ENCODE peak calls at places on chromosomes 2 and 18, in four cellular contexts. L, K, W and D are unnamed samples.

GRCh38 chr2:47003641-47004427 is 88.2 kb upstream of the MCFD2 start:
- DNase-seq in L (no peak), K (peak; percentile 55), W (no peak), D (no peak)

GRCh38 chr18:11752116-11752911 is 63.2 kb downstream of the GNAL start:
- DNase-seq in L (peak; percentile 41), K (peak; percentile 38), W (peak; percentile 16), D (no peak)

GRCh38 chr2:120559401-120559800 is 176.3 kb upstream of the GLI2 start:
- DNase-seq in L (no peak), K (peak; percentile 98), W (peak; percentile 100), D (no peak)

GRCh38 chr18:55494899-55495298 is 93.1 kb downstream of the TCF4 start:
- DNase-seq in L (no peak), K (peak; percentile 55), W (peak; percentile 89), D (no peak)

GRCh38 chr2:162072976-162073775 is 839 bp downstream of the DPP4 start:
- DNase-seq in L (no peak), K (peak; percentile 50), W (no peak), D (no peak)

GRCh38 chr2:203772766-203773165 is 66.3 kb downstream of the CD28 start:
- DNase-seq in L (no peak), K (no peak), W (no peak), D (no peak)

GRCh38 chr2:177474904-177475474 is 82.4 kb downstream of the AGPS start:
- DNase-seq in L (no peak), K (peak; percentile 27), W (peak; percentile 82), D (no peak)

GRCh38 chr18:79395761-79396404 is at the start of gene NFATC1:
- DNase-seq in L (peak; percentile 65), K (peak; percentile 92), W (peak; percentile 59), D (peak; percentile 42)

GRCh38 chr2:12613137-12613912 is 103.4 kb upstream of the TRIB2 start:
- DNase-seq in L (no peak), K (no peak), W (no peak), D (no peak)

GRCh38 chr2:231946241-231946814 is 15.2 kb upstream of the DIS3L2 start:
- DNase-seq in L (no peak), K (no peak), W (no peak), D (no peak)

GRCh38 chr2:235506291-235506996 is 12.6 kb downstream of the AGAP1 start:
- DNase-seq in L (no peak), K (peak; percentile 54), W (no peak), D (no peak)

GRCh38 chr2:110768591-110768990 is 36.2 kb downstream of the ACOXL start:
- DNase-seq in L (no peak), K (no peak), W (no peak), D (no peak)

GRCh38 chr18:286515-287310 is 18.9 kb upstream of the THOC1 start:
- DNase-seq in L (no peak), K (peak; percentile 66), W (peak; percentile 16), D (no peak)

GRCh38 chr2:124967325-124967724 is 942.2 kb downstream of the CNTNAP5 start:
- DNase-seq in L (no peak), K (no peak), W (no peak), D (no peak)

GRCh38 chr2:74862268-74862964 is 28.5 kb downstream of the HK2 start:
- DNase-seq in L (no peak), K (no peak), W (no peak), D (no peak)

GRCh38 chr2:25480561-25480960 is 138.8 kb upstream of the DNMT3A start:
- DNase-seq in L (no peak), K (no peak), W (no peak), D (no peak)

GRCh38 chr2:25482341-25482740 is 140.6 kb upstream of the DNMT3A start:
- DNase-seq in L (no peak), K (no peak), W (no peak), D (no peak)

GRCh38 chr2:25479761-25480160 is 138.0 kb upstream of the DNMT3A start:
- DNase-seq in L (no peak), K (no peak), W (no peak), D (no peak)

GRCh38 chr2:25481381-25482310 is 139.9 kb upstream of the DNMT3A start:
- DNase-seq in L (no peak), K (peak; percentile 20), W (peak; percentile 55), D (no peak)

GRCh38 chr2:25483584-25484266 is 142.0 kb upstream of the DNMT3A start:
- DNase-seq in L (no peak), K (no peak), W (no peak), D (no peak)
- H3K9ac ChIP-seq in L (no peak overlapping the region), K (no peak overlapping the region), W (no peak overlapping the region), D (no peak overlapping the region)

DNA sequence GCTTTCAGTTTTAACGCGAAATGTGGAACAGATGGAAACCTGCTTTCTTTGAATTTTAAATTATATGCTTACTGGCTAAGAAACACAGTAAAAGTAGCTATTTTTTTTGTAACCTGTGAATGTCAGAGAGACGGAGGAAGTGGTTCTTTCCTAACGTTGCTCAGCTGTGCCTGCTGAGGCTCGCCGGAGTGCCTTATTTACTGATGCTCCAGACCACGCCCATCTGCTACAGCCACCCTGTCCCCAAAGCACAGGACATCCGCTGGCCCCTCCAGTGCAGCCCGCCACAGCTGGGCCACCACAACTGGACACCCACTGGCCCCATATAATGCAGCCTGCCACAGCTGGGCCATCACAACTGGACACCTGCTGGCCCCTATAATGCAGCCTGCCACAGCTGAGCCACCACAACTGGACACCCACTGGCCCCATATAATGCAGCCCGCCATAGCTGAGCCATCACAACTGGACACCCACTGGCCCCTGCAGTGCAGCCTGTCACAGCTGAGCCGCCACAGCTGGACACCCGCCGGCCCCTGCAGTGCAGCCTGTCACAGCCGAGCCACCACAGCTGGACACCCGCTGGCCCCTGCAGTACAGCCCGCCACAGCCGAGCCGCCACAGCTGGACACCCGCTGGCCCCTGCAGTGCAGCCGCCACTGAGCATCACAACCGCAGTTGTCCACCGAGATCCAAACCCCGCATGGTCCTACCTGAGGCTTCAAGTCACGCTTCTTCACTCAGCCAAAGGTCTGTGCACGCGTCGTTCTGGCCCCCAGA is 134.4 kb downstream of the PXDN start:
- DNase-seq in L (no peak), K (no peak), W (no peak), D (no peak)
- H3K9ac ChIP-seq in L (no peak overlapping the region), K (no peak overlapping the region), W (no peak overlapping the region), D (no peak overlapping the region)

GRCh38 chr2:143930891-143931290 is 589.0 kb downstream of the ZEB2 start:
- DNase-seq in L (no peak), K (no peak), W (no peak), D (no peak)

GRCh38 chr2:143926731-143927130 is 593.2 kb downstream of the ZEB2 start:
- DNase-seq in L (no peak), K (no peak), W (no peak), D (no peak)

GRCh38 chr2:143928184-143928583 is 591.7 kb downstream of the ZEB2 start:
- DNase-seq in L (no peak), K (no peak), W (no peak), D (no peak)

GRCh38 chr2:143934170-143934912 is 585.6 kb downstream of the ZEB2 start:
- DNase-seq in L (no peak), K (no peak), W (no peak), D (no peak)

DNA sequence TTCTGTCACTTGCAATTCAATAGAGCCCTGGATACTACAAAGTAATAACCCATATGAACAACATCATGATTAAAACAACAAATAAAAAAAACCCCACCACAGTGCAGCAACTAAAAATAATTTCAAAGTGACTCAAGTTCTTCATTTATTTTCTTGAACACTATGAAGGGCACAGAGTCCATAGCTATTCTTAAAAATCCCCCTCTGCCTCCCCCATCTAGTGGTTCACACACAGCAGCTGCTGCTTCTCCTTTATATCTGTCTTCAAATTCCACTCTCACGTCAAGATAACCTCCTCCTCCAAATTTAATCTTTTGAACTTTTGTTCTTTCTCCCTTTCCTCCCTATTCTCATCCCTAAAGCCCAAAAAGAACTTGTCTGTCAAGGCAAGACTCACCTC is 591.3 kb downstream of the ZEB2 start:
- DNase-seq in L (no peak), K (no peak), W (no peak), D (no peak)
- H3K9ac ChIP-seq in L (no peak overlapping the region), K (no peak overlapping the region), W (no peak overlapping the region), D (no peak overlapping the region)

GRCh38 chr2:200786423-200786822 is 25.3 kb upstream of the BZW1 start:
- DNase-seq in L (no peak), K (peak; percentile 57), W (peak; percentile 69), D (no peak)
- H3K9ac ChIP-seq in L (no peak overlapping the region), K (peak overlapping the region; percentile 68), W (peak overlapping the region; percentile 75), D (no peak overlapping the region)

GRCh38 chr2:65390134-65390533 is 42.3 kb downstream of the SPRED2 start:
- DNase-seq in L (no peak), K (no peak), W (no peak), D (no peak)

GRCh38 chr2:65395621-65396347 is 36.6 kb downstream of the SPRED2 start:
- DNase-seq in L (no peak), K (no peak), W (no peak), D (no peak)

GRCh38 chr2:65389476-65389875 is 42.9 kb downstream of the SPRED2 start:
- DNase-seq in L (no peak), K (no peak), W (no peak), D (no peak)

GRCh38 chr2:65393743-65394422 is 38.5 kb downstream of the SPRED2 start:
- DNase-seq in L (no peak), K (no peak), W (no peak), D (no peak)

GRCh38 chr2:65392609-65393008 is 39.8 kb downstream of the SPRED2 start:
- DNase-seq in L (no peak), K (no peak), W (no peak), D (no peak)
- H3K9ac ChIP-seq in L (no peak overlapping the region), K (no peak overlapping the region), W (no peak overlapping the region), D (no peak overlapping the region)